ENCODE peak calls at places on chromosomes 5 and 9, in ten cellular contexts. I, B, K, T, O, A, C, D, Z and L are unnamed samples. For H3K27me3 and H3K4me1, the result is how much of the 10 kb centered on the place peaks cover.

GRCh38 chr5:1441166-1441865 is 3.9 kb downstream of the SLC6A3 start:
- DNase-seq in B (no peak), K (no peak), A (no peak), Z (no peak), T (no peak), I (no peak), O (no peak), D (no peak), C (no peak), L (no peak)

GRCh38 chr5:45779874-45780671 is 83.9 kb upstream of the HCN1 start:
- DNase-seq in A (no peak), I (no peak), T (no peak), O (no peak), B (no peak), C (no peak), Z (no peak), D (no peak), K (no peak), L (no peak)

GRCh38 chr5:126544087-126544740 is 50.8 kb downstream of the ALDH7A1 start:
- DNase-seq in A (peak), B (peak), T (peak), I (peak), C (no peak), D (no peak), O (no peak), Z (no peak), K (no peak), L (peak)

GRCh38 chr5:125085797-125086505 is 339.5 kb upstream of the ZNF608 start:
- DNase-seq in I (no peak), D (no peak), T (no peak), O (no peak), C (no peak), A (no peak), B (no peak), K (no peak), Z (no peak), L (no peak)

GRCh38 chr9:88953401-88954029 is 37.8 kb upstream of the S1PR3 start:
- DNase-seq in T (no peak), A (no peak), K (no peak), B (peak), C (no peak), I (peak), D (no peak), O (no peak), Z (no peak), L (peak)

GRCh38 chr5:109585012-109585599 is 104.6 kb upstream of the MAN2A1 start:
- DNase-seq in O (no peak), B (no peak), C (no peak), T (no peak), D (no peak), A (no peak), Z (no peak), I (peak), K (no peak), L (peak)

GRCh38 chr5:149439899-149440655 is 61.0 kb upstream of the IL17B start:
- DNase-seq in C (peak), D (no peak), B (peak), Z (no peak), O (no peak), I (peak), A (no peak), T (no peak), K (no peak), L (peak)

GRCh38 chr5:58972301-58972700 is 389.4 kb downstream of the RAB3C start:
- DNase-seq in K (no peak), T (no peak), B (no peak), C (no peak), D (no peak), Z (no peak), A (no peak), I (no peak), O (no peak), L (no peak)

GRCh38 chr9:133275105-133276000 is at the start of gene ABO:
- DNase-seq in T (peak), B (peak), Z (peak), A (no peak), K (no peak), I (no peak), C (no peak), D (peak), O (peak), L (no peak)

GRCh38 chr9:7363777-7364477 is 435.7 kb downstream of the DMAC1 start:
- DNase-seq in C (no peak), O (no peak), A (no peak), I (no peak), B (no peak), K (no peak), T (no peak), D (no peak), Z (no peak), L (no peak)

GRCh38 chr5:7094626-7095025 is 301.3 kb upstream of the ADCY2 start:
- DNase-seq in B (no peak), O (no peak), I (no peak), D (no peak), A (no peak), T (peak), C (no peak), K (no peak), Z (no peak), L (no peak)

GRCh38 chr5:137498301-137498735 is 808 bp downstream of the SPOCK1 start:
- DNase-seq in A (peak), D (peak), T (peak), B (peak), Z (no peak), C (no peak), O (no peak), K (peak), I (peak), L (no peak)

GRCh38 chr5:80191991-80192398 is 63.9 kb downstream of the SERINC5 start:
- DNase-seq in A (peak), D (peak), Z (peak), I (no peak), B (peak), O (peak), K (no peak), C (peak), T (peak), L (no peak)

GRCh38 chr5:75460532-75460931 is 50.9 kb downstream of the CERT1 start:
- DNase-seq in D (no peak), K (no peak), B (no peak), I (peak), T (no peak), O (no peak), Z (no peak), A (no peak), C (no peak), L (no peak)

GRCh38 chr9:37425298-37425752 is 2.8 kb downstream of the GRHPR start:
- DNase-seq in Z (no peak), A (peak), O (no peak), B (no peak), D (no peak), K (no peak), T (peak), C (no peak), I (no peak), L (no peak)

GRCh38 chr9:573551-574410 is 267.7 kb upstream of the DMRT1 start:
- DNase-seq in I (no peak), A (no peak), D (no peak), K (no peak), C (no peak), T (no peak), O (no peak), B (no peak), Z (no peak), L (no peak)

GRCh38 chr5:151288180-151288579 is 15.4 kb downstream of the SLC36A3 start:
- DNase-seq in I (no peak), O (no peak), D (no peak), C (no peak), B (no peak), A (no peak), T (no peak), K (no peak), Z (no peak), L (peak)

GRCh38 chr9:135410831-135411473 is 68.6 kb upstream of the PPP1R26 start:
- DNase-seq in I (no peak), O (no peak), C (no peak), K (peak), B (no peak), D (no peak), T (no peak), Z (no peak), A (no peak), L (no peak)

GRCh38 chr5:95729115-95730010 is 1.8 kb upstream of the RHOBTB3 start:
- DNase-seq in K (no peak), O (no peak), B (no peak), Z (no peak), I (no peak), D (no peak), A (no peak), T (no peak), C (no peak), L (no peak)

GRCh38 chr5:151058891-151059611 is 21.8 kb downstream of the TNIP1 start:
- DNase-seq in O (no peak), A (peak), C (no peak), Z (no peak), I (no peak), T (no peak), D (no peak), B (no peak), K (peak), L (no peak)

GRCh38 chr5:139646912-139647391 is 1.2 kb upstream of the CXXC5 start:
- DNase-seq in K (peak), T (no peak), O (peak), D (no peak), I (no peak), B (peak), A (peak), C (no peak), Z (no peak), L (no peak)

GRCh38 chr9:121684381-121685145 is 33.1 kb downstream of the DAB2IP start:
- DNase-seq in Z (no peak), D (peak), I (no peak), K (peak), T (peak), O (no peak), A (peak), C (no peak), B (peak), L (no peak)

GRCh38 chr5:97751556-97751955 is 568.5 kb upstream of the RIOK2 start:
- DNase-seq in O (no peak), D (no peak), A (no peak), Z (no peak), K (no peak), I (no peak), T (no peak), C (no peak), B (no peak), L (no peak)

GRCh38 chr9:89178162-89179120 is at the start of gene SHC3:
- DNase-seq in B (peak), K (no peak), I (peak), Z (no peak), C (no peak), O (no peak), A (peak), D (peak), T (no peak), L (no peak)

GRCh38 chr9:135770203-135770535 is 68.2 kb downstream of the KCNT1 start:
- DNase-seq in K (no peak), C (no peak), B (no peak), T (no peak), D (no peak), A (no peak), I (no peak), Z (no peak), O (no peak), L (no peak)

GRCh38 chr5:74386571-74387334 is 253.8 kb downstream of the ENC1 start:
- DNase-seq in O (no peak), I (no peak), B (no peak), K (no peak), T (no peak), C (no peak), A (no peak), D (no peak), Z (no peak), L (peak)

GRCh38 chr9:105507096-105507495 is 50.8 kb upstream of the FKTN start:
- DNase-seq in T (no peak), I (no peak), D (no peak), Z (no peak), B (no peak), K (no peak), O (no peak), C (no peak), A (no peak), L (no peak)

GRCh38 chr5:60677831-60678664 is 21.9 kb downstream of the DEPDC1B start:
- DNase-seq in I (peak), B (no peak), T (no peak), K (no peak), D (no peak), A (no peak), C (no peak), O (no peak), Z (no peak), L (peak)

GRCh38 chr5:87541033-87541432 is 128.3 kb upstream of the CCNH start:
- DNase-seq in O (peak), K (no peak), T (peak), B (peak), Z (peak), D (peak), A (peak), C (no peak), I (peak), L (peak)

GRCh38 chr9:105993921-105994715 is 299.8 kb downstream of the TMEM38B start:
- DNase-seq in T (no peak), I (no peak), D (no peak), C (no peak), Z (no peak), B (no peak), A (no peak), O (no peak), K (no peak), L (no peak)

GRCh38 chr5:32779754-32780415 is 68.8 kb downstream of the NPR3 start:
- DNase-seq in A (no peak), Z (no peak), C (no peak), B (no peak), D (no peak), O (no peak), K (no peak), I (no peak), T (peak), L (no peak)

GRCh38 chr5:14685757-14686156 is 21.2 kb downstream of the OTULIN start:
- DNase-seq in D (no peak), Z (no peak), I (peak), B (no peak), C (no peak), O (no peak), T (peak), K (peak), A (no peak), L (peak)

GRCh38 chr5:142797420-142797819 is 27.2 kb downstream of the ARHGAP26 start:
- DNase-seq in I (no peak), A (no peak), D (no peak), Z (no peak), O (no peak), B (no peak), T (no peak), C (no peak), K (no peak), L (no peak)

DNA sequence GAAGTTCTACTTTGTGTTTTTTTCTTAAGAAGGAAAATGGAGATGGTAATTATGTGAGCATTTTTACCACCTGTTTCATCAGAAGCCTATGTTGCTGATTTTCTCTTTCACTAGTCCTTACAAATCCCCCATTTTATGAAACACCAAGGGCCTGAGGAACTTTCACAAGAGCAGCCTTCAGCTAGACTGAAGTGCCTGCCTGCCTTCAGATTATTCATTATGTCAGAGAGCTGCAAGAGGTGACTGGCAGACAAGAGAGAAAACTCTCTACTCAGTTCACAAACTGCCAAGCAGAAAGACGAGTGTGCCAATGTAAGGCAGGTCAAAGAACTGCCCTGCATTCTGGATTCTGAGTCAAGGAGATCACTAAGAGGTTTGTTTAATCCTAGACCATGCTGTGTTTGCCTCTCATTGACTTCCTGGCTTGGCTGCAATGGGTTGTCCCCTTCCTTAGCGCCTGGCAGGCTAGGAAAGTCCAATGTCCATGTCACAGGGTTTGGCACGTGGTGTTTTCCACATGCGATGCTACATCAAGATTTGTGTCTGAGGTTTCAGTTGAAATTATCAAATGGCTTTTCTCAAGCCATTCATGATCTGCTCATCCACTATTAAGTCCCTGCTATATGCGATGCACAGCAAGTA is 143.3 kb downstream of the CDC42SE2 start:
- DNase-seq in C (no peak), O (no peak), B (no peak), K (no peak), I (no peak), T (no peak), D (no peak), A (no peak), Z (no peak), L (no peak)
- H3K27me3 ChIP-seq in C (under half), O (under half), B (under half), K (under half), I (under half), T (under half), D (under half), A (under half), Z (under half), L (under half)

GRCh38 chr5:173494446-173494845 is 122.0 kb downstream of the BOD1 start:
- DNase-seq in O (no peak), B (peak), Z (no peak), A (no peak), C (no peak), D (no peak), I (no peak), K (no peak), T (no peak), L (no peak)
- H3K4me1 ChIP-seq in O (under half), B (under half), Z (under half), A (under half), C (under half), D (under half), I (under half), K (under half), T (under half), L (under half)

DNA sequence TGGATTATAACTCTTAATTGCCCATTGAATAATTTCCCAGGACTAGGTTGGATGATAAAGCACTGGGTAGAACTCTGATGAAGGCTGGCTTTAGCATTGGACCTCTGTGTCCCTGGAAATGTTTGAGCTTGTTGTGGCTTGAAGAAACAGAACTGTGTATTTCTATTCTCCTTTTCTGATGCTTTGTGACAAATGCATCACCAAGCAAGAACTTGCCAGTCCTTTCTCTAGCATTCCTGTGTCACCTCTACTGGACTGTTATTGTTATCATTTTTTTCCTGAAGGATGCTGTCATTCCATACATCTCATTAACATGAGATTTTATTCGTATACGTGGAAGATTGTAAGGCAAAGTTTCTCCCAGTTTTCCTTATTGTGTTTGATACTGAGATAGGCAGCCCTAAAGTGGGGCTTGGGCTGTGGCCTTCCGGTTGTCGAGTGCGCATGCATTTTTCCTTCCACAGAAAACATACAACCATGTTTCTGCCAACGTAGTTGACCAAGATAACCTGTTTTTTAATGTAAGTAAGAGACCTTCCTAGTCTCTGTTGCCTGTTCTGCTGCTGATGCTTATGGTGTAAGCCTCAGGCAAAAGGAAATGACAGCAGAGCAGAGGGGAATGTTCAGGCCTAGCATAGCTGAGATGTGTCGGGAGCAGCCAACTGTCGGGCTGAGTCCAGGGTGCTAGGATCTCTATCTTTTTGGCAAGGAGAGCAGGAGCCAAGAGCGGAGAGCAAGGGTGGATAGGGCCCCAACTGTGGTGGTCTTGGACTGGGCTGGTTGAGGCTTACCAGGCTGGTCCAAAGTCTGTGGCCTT is 2.3 kb downstream of the NTRK2 start:
- DNase-seq in I (no peak), Z (no peak), T (no peak), C (no peak), A (no peak), D (no peak), B (peak), O (no peak), K (no peak), L (no peak)
- H3K27me3 ChIP-seq in I (under half), Z (under half), T (under half), C (under half), A (under half), D (under half), B (under half), O (half or more), K (under half), L (under half)

GRCh38 chr9:97632992-97633858 is at the start of the genes NCBP1 and TSTD2:
- DNase-seq in O (peak), K (peak), B (peak), A (peak), T (peak), I (peak), C (peak), D (peak), Z (peak), L (peak)
- H3K4me1 ChIP-seq in O (half or more), K (under half), B (under half), A (under half), T (under half), I (under half), C (under half), D (half or more), Z (half or more), L (under half)